ENCODE peak calls at places on chromosomes 7 and 10, in nine cellular contexts. B, V, U, Y, C, T, W, P and S are unnamed samples. For H3K36me3, the result is how much of the 10 kb centered on the place peaks cover.

GRCh38 chr7:108094933-108095710 is 35.0 kb downstream of the LAMB4 start:
- DNase-seq in B (peak), V (no peak), U (peak), Y (peak), C (no peak), T (peak), W (no peak), P (peak), S (peak)

GRCh38 chr7:51344406-51344805 is 27.8 kb upstream of the COBL start:
- DNase-seq in B (no peak), V (no peak), U (no peak), Y (no peak), C (no peak), T (no peak), W (no peak), P (peak), S (no peak)

GRCh38 chr10:28842321-28842720 is 165.0 kb downstream of the BAMBI start:
- DNase-seq in B (no peak), V (no peak), U (no peak), Y (peak), C (no peak), T (no peak), W (no peak), P (peak), S (no peak)

GRCh38 chr7:101553018-101553770 is 75.9 kb downstream of the MYL10 start:
- DNase-seq in B (peak), V (no peak), U (no peak), Y (no peak), C (peak), T (no peak), W (no peak), P (no peak), S (peak)

GRCh38 chr10:51196508-51197175 is 122.4 kb downstream of the PRKG1 start:
- DNase-seq in B (no peak), V (no peak), U (no peak), Y (no peak), C (no peak), T (no peak), W (no peak), P (peak), S (no peak)

GRCh38 chr7:77242535-77242934 is 42.9 kb upstream of the FGL2 start:
- DNase-seq in B (no peak), V (no peak), U (no peak), Y (no peak), C (no peak), T (no peak), W (no peak), P (no peak), S (no peak)

GRCh38 chr7:140122975-140123374 is 53.8 kb downstream of the KDM7A start:
- DNase-seq in B (no peak), V (no peak), U (no peak), Y (peak), C (no peak), T (no peak), W (no peak), P (no peak), S (no peak)

GRCh38 chr7:95430864-95431263 is 4.0 kb downstream of the PON2 start:
- DNase-seq in B (no peak), V (no peak), U (peak), Y (peak), C (no peak), T (no peak), W (no peak), P (peak), S (peak)

GRCh38 chr7:137449016-137449415 is 105.5 kb upstream of the PTN start:
- DNase-seq in B (no peak), V (no peak), U (no peak), Y (no peak), C (no peak), T (no peak), W (no peak), P (no peak), S (no peak)

GRCh38 chr10:5575482-5576153 is 50.9 kb downstream of the CALML3 start:
- DNase-seq in B (peak), V (peak), U (no peak), Y (peak), C (no peak), T (no peak), W (no peak), P (peak), S (no peak)

GRCh38 chr7:1693991-1694524 is 24.0 kb downstream of the ELFN1 start:
- DNase-seq in B (peak), V (peak), U (no peak), Y (peak), C (peak), T (no peak), W (peak), P (peak), S (no peak)

GRCh38 chr10:6346621-6347020 is 143.9 kb downstream of the PFKFB3 start:
- DNase-seq in B (no peak), V (no peak), U (no peak), Y (peak), C (no peak), T (no peak), W (no peak), P (no peak), S (no peak)

GRCh38 chr7:41754046-41754445 is 51.2 kb upstream of the INHBA start:
- DNase-seq in B (no peak), V (no peak), U (no peak), Y (peak), C (no peak), T (no peak), W (no peak), P (peak), S (no peak)

GRCh38 chr7:23470290-23471089 is at the start of gene IGF2BP3:
- DNase-seq in B (no peak), V (no peak), U (peak), Y (peak), C (no peak), T (no peak), W (no peak), P (peak), S (peak)

GRCh38 chr7:139321071-139321745 is 19.9 kb upstream of the FMC1 start:
- DNase-seq in B (no peak), V (no peak), U (no peak), Y (peak), C (no peak), T (no peak), W (no peak), P (peak), S (no peak)

GRCh38 chr7:52555805-52556204 is 479.6 kb upstream of the POM121L12 start:
- DNase-seq in B (no peak), V (no peak), U (no peak), Y (no peak), C (no peak), T (no peak), W (no peak), P (no peak), S (no peak)

GRCh38 chr10:3516626-3517255 is 268.3 kb downstream of the KLF6 start:
- DNase-seq in B (no peak), V (no peak), U (no peak), Y (peak), C (no peak), T (no peak), W (no peak), P (no peak), S (no peak)

GRCh38 chr7:72435366-72435765 is 23.2 kb upstream of the CALN1 start:
- DNase-seq in B (no peak), V (no peak), U (no peak), Y (no peak), C (no peak), T (no peak), W (no peak), P (no peak), S (no peak)

GRCh38 chr10:103696411-103697145 is 158.8 kb downstream of the SH3PXD2A start:
- DNase-seq in B (peak), V (no peak), U (peak), Y (peak), C (no peak), T (no peak), W (peak), P (peak), S (peak)

GRCh38 chr7:73341877-73342276 is 13.9 kb downstream of the FKBP6 start:
- DNase-seq in B (no peak), V (no peak), U (no peak), Y (peak), C (no peak), T (no peak), W (no peak), P (peak), S (no peak)

GRCh38 chr10:1464866-1465265 is 272.5 kb downstream of the ADARB2 start:
- DNase-seq in B (no peak), V (no peak), U (no peak), Y (no peak), C (no peak), T (no peak), W (no peak), P (no peak), S (no peak)

GRCh38 chr7:150439926-150440325 is 10.5 kb upstream of the GIMAP8 start:
- DNase-seq in B (no peak), V (no peak), U (no peak), Y (peak), C (no peak), T (no peak), W (no peak), P (no peak), S (no peak)

GRCh38 chr10:28503114-28503513 is 29.8 kb upstream of the WAC start:
- DNase-seq in B (no peak), V (no peak), U (peak), Y (peak), C (no peak), T (peak), W (no peak), P (peak), S (peak)

GRCh38 chr7:41885748-41886147 is 182.9 kb upstream of the INHBA start:
- DNase-seq in B (no peak), V (no peak), U (no peak), Y (peak), C (no peak), T (no peak), W (no peak), P (no peak), S (no peak)

GRCh38 chr7:28921822-28922221 is 36.3 kb downstream of the TRIL start:
- DNase-seq in B (peak), V (no peak), U (peak), Y (peak), C (no peak), T (peak), W (peak), P (peak), S (peak)

GRCh38 chr7:135714534-135715009 is 13.4 kb downstream of the SLC13A4 start:
- DNase-seq in B (no peak), V (no peak), U (no peak), Y (peak), C (no peak), T (no peak), W (no peak), P (peak), S (no peak)

GRCh38 chr7:157357129-157358040 is 20.6 kb downstream of the DNAJB6 start:
- DNase-seq in B (no peak), V (no peak), U (no peak), Y (no peak), C (no peak), T (no peak), W (no peak), P (no peak), S (no peak)

GRCh38 chr7:99674995-99675742 is 4.6 kb downstream of the CYP3A5 start:
- DNase-seq in B (no peak), V (no peak), U (no peak), Y (peak), C (no peak), T (no peak), W (no peak), P (no peak), S (no peak)

GRCh38 chr7:65827366-65827765 is 45.5 kb upstream of the VKORC1L1 start:
- DNase-seq in B (no peak), V (no peak), U (no peak), Y (peak), C (no peak), T (no peak), W (no peak), P (peak), S (no peak)

GRCh38 chr10:31508234-31508633 is 189.2 kb downstream of the ZEB1 start:
- DNase-seq in B (no peak), V (no peak), U (no peak), Y (no peak), C (peak), T (no peak), W (no peak), P (no peak), S (no peak)

GRCh38 chr10:101028446-101029244 is 2.3 kb downstream of the PDZD7 start:
- DNase-seq in B (peak), V (no peak), U (no peak), Y (peak), C (no peak), T (no peak), W (no peak), P (no peak), S (no peak)

GRCh38 chr10:76558996-76559888 is 1078.4 kb downstream of the KCNMA1 start:
- DNase-seq in B (no peak), V (no peak), U (no peak), Y (peak), C (no peak), T (no peak), W (no peak), P (peak), S (no peak)

GRCh38 chr10:121900443-121901174 is 27.2 kb downstream of the ATE1 start:
- DNase-seq in B (no peak), V (no peak), U (no peak), Y (peak), C (no peak), T (peak), W (no peak), P (peak), S (no peak)

GRCh38 chr7:9657257-9657656 is 1223.8 kb downstream of the NXPH1 start:
- DNase-seq in B (no peak), V (no peak), U (no peak), Y (no peak), C (no peak), T (no peak), W (no peak), P (peak), S (no peak)

GRCh38 chr7:29609162-29610030 is 45.8 kb downstream of the PRR15 start:
- DNase-seq in B (no peak), V (no peak), U (peak), Y (peak), C (no peak), T (no peak), W (no peak), P (peak), S (peak)

GRCh38 chr7:149762610-149763009 is 10.8 kb downstream of the ZNF467 start:
- DNase-seq in B (no peak), V (no peak), U (no peak), Y (no peak), C (no peak), T (no peak), W (no peak), P (no peak), S (no peak)

GRCh38 chr10:90834326-90834725 is 23.5 kb downstream of the HTR7 start:
- DNase-seq in B (no peak), V (no peak), U (no peak), Y (no peak), C (no peak), T (no peak), W (no peak), P (no peak), S (no peak)

GRCh38 chr10:10532274-10532673 is 485.4 kb upstream of the CELF2 start:
- DNase-seq in B (no peak), V (no peak), U (no peak), Y (no peak), C (no peak), T (no peak), W (no peak), P (no peak), S (no peak)
- H3K36me3 ChIP-seq in B (under half), V (under half), U (under half), Y (under half), C (under half), T (under half), W (under half), P (under half), S (under half)

GRCh38 chr10:60797200-60797599 is 18.9 kb downstream of the CDK1 start:
- DNase-seq in B (no peak), V (no peak), U (no peak), Y (no peak), C (no peak), T (no peak), W (no peak), P (no peak), S (no peak)
- H3K36me3 ChIP-seq in B (under half), V (under half), U (under half), Y (under half), C (under half), T (under half), W (under half), P (half or more), S (under half)

GRCh38 chr10:108523016-108523415 is 1358.5 kb upstream of the SORCS1 start:
- DNase-seq in B (no peak), V (no peak), U (no peak), Y (no peak), C (no peak), T (no peak), W (no peak), P (peak), S (no peak)
- H3K36me3 ChIP-seq in B (under half), V (under half), U (under half), Y (under half), C (under half), T (under half), W (under half), P (under half), S (under half)

GRCh38 chr10:94351089-94351488 is 11.7 kb downstream of the NOC3L start:
- DNase-seq in B (no peak), V (no peak), U (no peak), Y (no peak), C (no peak), T (no peak), W (no peak), P (no peak), S (no peak)
- H3K36me3 ChIP-seq in B (under half), V (half or more), U (under half), Y (half or more), C (half or more), T (under half), W (half or more), P (half or more), S (under half)

GRCh38 chr7:44650242-44650641 is 43.8 kb downstream of the OGDH start:
- DNase-seq in B (no peak), V (no peak), U (no peak), Y (no peak), C (no peak), T (no peak), W (no peak), P (no peak), S (no peak)

GRCh38 chr7:44645696-44646095 is 39.3 kb downstream of the OGDH start:
- DNase-seq in B (no peak), V (no peak), U (no peak), Y (no peak), C (no peak), T (no peak), W (no peak), P (no peak), S (no peak)

GRCh38 chr7:44646176-44646920 is 39.9 kb downstream of the OGDH start:
- DNase-seq in B (no peak), V (no peak), U (no peak), Y (no peak), C (no peak), T (no peak), W (no peak), P (no peak), S (no peak)

GRCh38 chr7:44646921-44647636 is 40.7 kb downstream of the OGDH start:
- DNase-seq in B (no peak), V (no peak), U (no peak), Y (no peak), C (no peak), T (no peak), W (no peak), P (no peak), S (no peak)

DNA sequence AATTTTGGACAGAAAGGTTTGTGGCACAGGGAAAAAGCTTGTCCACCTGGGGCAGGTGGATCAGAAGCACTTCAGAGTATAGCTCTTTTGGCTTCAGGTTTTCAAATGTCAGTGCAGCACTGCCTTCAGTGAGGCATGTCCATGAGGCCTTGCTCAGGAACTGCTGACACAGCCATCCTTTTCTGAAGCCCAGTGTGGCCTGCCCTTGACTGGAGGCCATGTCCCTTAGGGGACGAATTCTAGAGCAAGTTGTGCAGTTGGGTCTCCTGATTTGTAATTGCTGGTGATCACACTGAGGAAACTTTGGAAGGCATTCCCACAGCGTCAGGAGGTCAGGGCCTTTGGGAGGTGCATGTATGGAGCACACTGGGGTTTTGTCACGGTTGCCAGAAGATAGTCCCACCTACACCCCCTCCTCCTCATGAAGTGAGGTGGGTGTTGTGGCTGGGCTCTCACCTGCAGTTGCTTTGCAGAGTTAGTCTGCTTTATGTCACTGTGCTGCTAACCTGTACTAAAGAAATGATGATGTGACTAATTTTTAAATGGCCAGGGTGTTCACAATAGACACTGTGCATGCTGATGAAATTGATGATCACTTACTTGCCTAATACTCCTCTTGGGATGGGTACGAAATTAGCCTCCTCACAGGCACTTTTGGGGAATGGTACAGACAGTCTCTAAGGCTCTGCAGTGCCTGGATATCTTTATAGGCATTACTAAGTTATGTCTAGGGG is 41.7 kb downstream of the OGDH start:
- DNase-seq in B (no peak), V (no peak), U (no peak), Y (no peak), C (no peak), T (no peak), W (no peak), P (no peak), S (no peak)
- H3K36me3 ChIP-seq in B (under half), V (half or more), U (under half), Y (under half), C (under half), T (under half), W (half or more), P (under half), S (under half)